ENCODE peak calls at places on chromosomes 3 and 15, in four cellular contexts. One of them, this sample, is unnamed.
A peak's percentile ranks its signal among the peaks of the same experiment; 100 is the strongest.

GRCh38 chr3:54696313-54696712 is 231.5 kb downstream of the LRTM1 start:
- DNase-seq in NB4: no peak
- DNase-seq in Caco-2: no peak
- DNase-seq in keratinocyte: no peak
- DNase-seq in this sample: no peak

GRCh38 chr15:93719941-93720351 is 511.4 kb upstream of the MCTP2 start:
- DNase-seq in NB4: no peak
- DNase-seq in Caco-2: no peak
- DNase-seq in keratinocyte: no peak
- DNase-seq in this sample: no peak

GRCh38 chr3:171753025-171753472 is 57.2 kb downstream of the PLD1 start:
- DNase-seq in NB4: no peak
- DNase-seq in Caco-2: no peak
- DNase-seq in keratinocyte: peak; percentile 71
- DNase-seq in this sample: no peak

GRCh38 chr15:99087405-99087943 is 17.4 kb upstream of the SYNM start:
- DNase-seq in NB4: no peak
- DNase-seq in Caco-2: no peak
- DNase-seq in keratinocyte: no peak
- DNase-seq in this sample: no peak

GRCh38 chr3:30904986-30905385 is 10.5 kb upstream of the GADL1 start:
- DNase-seq in NB4: no peak
- DNase-seq in Caco-2: peak; percentile 70
- DNase-seq in keratinocyte: no peak
- DNase-seq in this sample: no peak

GRCh38 chr3:58414538-58415197 is 19.0 kb downstream of the PDHB start:
- DNase-seq in NB4: peak; percentile 62
- DNase-seq in Caco-2: no peak
- DNase-seq in keratinocyte: no peak
- DNase-seq in this sample: no peak

GRCh38 chr3:153746211-153746610 is 375.0 kb upstream of the ARHGEF26 start:
- DNase-seq in NB4: no peak
- DNase-seq in Caco-2: no peak
- DNase-seq in keratinocyte: no peak
- DNase-seq in this sample: no peak

GRCh38 chr15:61459785-61460707 is 230.9 kb upstream of the RORA start:
- DNase-seq in NB4: no peak
- DNase-seq in Caco-2: no peak
- DNase-seq in keratinocyte: no peak
- DNase-seq in this sample: no peak

GRCh38 chr3:48984648-48985047 is 5.4 kb upstream of the P4HTM start:
- DNase-seq in NB4: no peak
- DNase-seq in Caco-2: no peak
- DNase-seq in keratinocyte: no peak
- DNase-seq in this sample: no peak

GRCh38 chr3:46578973-46579755 is 13.1 kb upstream of the LRRC2 start:
- DNase-seq in NB4: peak; percentile 12
- DNase-seq in Caco-2: no peak
- DNase-seq in keratinocyte: no peak
- DNase-seq in this sample: no peak

GRCh38 chr3:46584598-46585467 is 18.7 kb upstream of the LRRC2 start:
- DNase-seq in NB4: no peak
- DNase-seq in Caco-2: no peak
- DNase-seq in keratinocyte: no peak
- DNase-seq in this sample: no peak

GRCh38 chr3:46576899-46577298 is 10.8 kb upstream of the LRRC2 start:
- DNase-seq in NB4: no peak
- DNase-seq in Caco-2: no peak
- DNase-seq in keratinocyte: no peak
- DNase-seq in this sample: no peak

GRCh38 chr3:46579756-46580286 is 13.7 kb upstream of the LRRC2 start:
- DNase-seq in NB4: no peak
- DNase-seq in Caco-2: no peak
- DNase-seq in keratinocyte: no peak
- DNase-seq in this sample: no peak

DNA sequence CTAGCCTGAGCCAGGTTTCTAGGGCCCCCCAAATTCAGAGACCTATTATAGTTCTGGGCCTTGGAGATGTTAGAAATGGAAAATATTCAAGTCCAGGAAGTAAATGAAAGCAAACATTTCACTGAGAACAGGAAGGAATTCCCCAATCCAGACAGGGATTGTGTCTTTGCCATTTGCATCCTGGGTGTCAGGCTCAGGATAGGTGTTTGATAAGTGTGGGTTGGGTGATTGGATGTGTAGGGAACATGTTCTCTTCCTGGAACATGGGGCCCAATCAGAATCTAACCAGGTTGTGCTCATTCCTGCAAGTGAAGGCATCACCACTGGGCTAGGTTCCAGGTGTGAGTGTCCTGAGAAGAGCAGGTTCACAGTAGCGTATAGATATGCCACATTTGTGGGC is 14.6 kb upstream of the LRRC2 start:
- DNase-seq in NB4: no peak
- DNase-seq in Caco-2: no peak
- DNase-seq in keratinocyte: no peak
- DNase-seq in this sample: no peak
- H3K4me3 ChIP-seq in NB4: no peak overlapping the region
- H3K4me3 ChIP-seq in Caco-2: no peak overlapping the region
- H3K4me3 ChIP-seq in keratinocyte: no peak overlapping the region
- H3K4me3 ChIP-seq in this sample: peak overlapping the region; percentile 83

GRCh38 chr15:22980189-22981136 is at the start of gene CYFIP1:
- DNase-seq in NB4: peak; percentile 73
- DNase-seq in Caco-2: peak; percentile 90
- DNase-seq in keratinocyte: peak; percentile 28
- DNase-seq in this sample: no peak
- H3K4me3 ChIP-seq in NB4: peak within 1 kb of the TSS; percentile 84
- H3K4me3 ChIP-seq in Caco-2: peak within 1 kb of the TSS; percentile 94
- H3K4me3 ChIP-seq in keratinocyte: peak within 1 kb of the TSS; percentile 99
- H3K4me3 ChIP-seq in this sample: peak within 1 kb of the TSS; percentile 100

GRCh38 chr3:71304261-71304646 is 279.3 kb downstream of the FOXP1 start:
- DNase-seq in NB4: no peak
- DNase-seq in Caco-2: no peak
- DNase-seq in keratinocyte: no peak
- DNase-seq in this sample: no peak
- H3K4me3 ChIP-seq in NB4: no peak overlapping the region
- H3K4me3 ChIP-seq in Caco-2: peak overlapping the region; percentile 47
- H3K4me3 ChIP-seq in keratinocyte: no peak overlapping the region
- H3K4me3 ChIP-seq in this sample: peak overlapping the region; percentile 17

DNA sequence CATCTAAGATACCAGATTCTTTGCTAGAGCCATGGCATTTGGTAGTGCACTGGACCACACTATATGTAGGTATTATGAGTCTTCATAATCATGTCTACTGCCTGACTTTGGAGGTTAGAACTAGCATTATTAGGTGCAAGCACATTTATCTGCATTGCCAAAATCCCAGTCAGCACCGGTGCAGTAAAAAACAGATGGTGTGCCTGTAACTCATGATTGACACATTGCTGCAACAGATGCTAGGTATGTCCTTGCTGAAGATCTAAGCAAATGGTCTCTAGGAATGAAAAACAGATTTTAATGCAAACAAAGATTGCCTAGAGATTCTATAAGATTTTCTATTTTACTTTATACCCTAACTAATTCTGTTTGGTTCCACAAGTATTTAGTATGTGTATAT is 47.7 kb downstream of the MYO5A start:
- DNase-seq in NB4: no peak
- DNase-seq in Caco-2: no peak
- DNase-seq in keratinocyte: no peak
- DNase-seq in this sample: no peak
- H3K4me3 ChIP-seq in NB4: no peak overlapping the region
- H3K4me3 ChIP-seq in Caco-2: no peak overlapping the region
- H3K4me3 ChIP-seq in keratinocyte: no peak overlapping the region
- H3K4me3 ChIP-seq in this sample: no peak overlapping the region

GRCh38 chr15:39942753-39943150 is 8.8 kb downstream of the EIF2AK4 start:
- DNase-seq in NB4: no peak
- DNase-seq in Caco-2: no peak
- DNase-seq in keratinocyte: no peak
- DNase-seq in this sample: no peak
- H3K4me3 ChIP-seq in NB4: no peak overlapping the region
- H3K4me3 ChIP-seq in Caco-2: no peak overlapping the region
- H3K4me3 ChIP-seq in keratinocyte: no peak overlapping the region
- H3K4me3 ChIP-seq in this sample: no peak overlapping the region